ENCODE peak calls at places on chromosomes 5 and 9, in four cellular contexts. One of them, this sample, is unnamed.

GRCh38 chr9:132372177-132373095 is 17.6 kb upstream of the SETX start:
- DNase-seq in K562: no peak
- DNase-seq in A549: peak
- DNase-seq in WTC11: no peak
- DNase-seq in this sample: no peak

GRCh38 chr9:31302620-31303418 is 1081.6 kb upstream of the ACO1 start:
- DNase-seq in WTC11: no peak
- DNase-seq in A549: no peak
- DNase-seq in K562: no peak
- DNase-seq in this sample: no peak

GRCh38 chr5:61637566-61637965 is 305.5 kb downstream of the ZSWIM6 start:
- DNase-seq in K562: no peak
- DNase-seq in WTC11: no peak
- DNase-seq in A549: no peak
- DNase-seq in this sample: no peak

GRCh38 chr5:52799983-52800393 is 12.3 kb downstream of the ITGA1 start:
- DNase-seq in WTC11: peak
- DNase-seq in K562: peak
- DNase-seq in A549: peak
- DNase-seq in this sample: peak

GRCh38 chr9:80648336-80648735 is 1041.0 kb downstream of the TLE1 start:
- DNase-seq in K562: no peak
- DNase-seq in WTC11: no peak
- DNase-seq in A549: no peak
- DNase-seq in this sample: no peak

GRCh38 chr9:136007906-136008692 is 46.9 kb upstream of the UBAC1 start:
- DNase-seq in K562: no peak
- DNase-seq in WTC11: no peak
- DNase-seq in A549: peak
- DNase-seq in this sample: peak

GRCh38 chr5:42036379-42036778 is 111.3 kb downstream of the FBXO4 start:
- DNase-seq in K562: no peak
- DNase-seq in A549: no peak
- DNase-seq in WTC11: no peak
- DNase-seq in this sample: no peak

GRCh38 chr5:121640298-121640697 is 211.4 kb upstream of the FTMT start:
- DNase-seq in WTC11: no peak
- DNase-seq in A549: no peak
- DNase-seq in K562: no peak
- DNase-seq in this sample: no peak

GRCh38 chr9:35236692-35237091 is 74.9 kb downstream of the UNC13B start:
- DNase-seq in WTC11: no peak
- DNase-seq in K562: no peak
- DNase-seq in A549: no peak
- DNase-seq in this sample: no peak

GRCh38 chr9:114284316-114285060 is 38.4 kb upstream of the ORM1 start:
- DNase-seq in WTC11: peak
- DNase-seq in K562: no peak
- DNase-seq in A549: no peak
- DNase-seq in this sample: no peak

GRCh38 chr5:14178671-14179211 is 35.6 kb downstream of the TRIO start:
- DNase-seq in WTC11: peak
- DNase-seq in K562: no peak
- DNase-seq in A549: peak
- DNase-seq in this sample: no peak

GRCh38 chr5:154644745-154645411 is 110.3 kb upstream of the LARP1 start:
- DNase-seq in A549: no peak
- DNase-seq in K562: no peak
- DNase-seq in WTC11: no peak
- DNase-seq in this sample: peak

GRCh38 chr9:13939129-13939528 is 374.8 kb downstream of the NFIB start:
- DNase-seq in K562: no peak
- DNase-seq in A549: no peak
- DNase-seq in WTC11: no peak
- DNase-seq in this sample: no peak

GRCh38 chr5:150261231-150261630 is 28.3 kb downstream of the CAMK2A start:
- DNase-seq in WTC11: no peak
- DNase-seq in K562: no peak
- DNase-seq in A549: no peak
- DNase-seq in this sample: peak

GRCh38 chr5:151357097-151357496 is 9.7 kb upstream of the SLC36A2 start:
- DNase-seq in WTC11: no peak
- DNase-seq in K562: no peak
- DNase-seq in A549: no peak
- DNase-seq in this sample: no peak

GRCh38 chr5:4101189-4101588 is 505.6 kb downstream of the IRX1 start:
- DNase-seq in WTC11: no peak
- DNase-seq in K562: no peak
- DNase-seq in A549: no peak
- DNase-seq in this sample: no peak

GRCh38 chr9:112348257-112348992 is 15.0 kb upstream of the PTBP3 start:
- DNase-seq in A549: peak
- DNase-seq in WTC11: peak
- DNase-seq in K562: no peak
- DNase-seq in this sample: peak

GRCh38 chr9:4084440-4084818 is 215.4 kb downstream of the GLIS3 start:
- DNase-seq in A549: no peak
- DNase-seq in K562: no peak
- DNase-seq in WTC11: no peak
- DNase-seq in this sample: no peak

GRCh38 chr5:96110289-96110688 is 148.6 kb upstream of the ELL2 start:
- DNase-seq in WTC11: no peak
- DNase-seq in K562: no peak
- DNase-seq in A549: no peak
- DNase-seq in this sample: peak

GRCh38 chr5:142175039-142175438 is 66.5 kb downstream of the NDFIP1 start:
- DNase-seq in K562: no peak
- DNase-seq in WTC11: peak
- DNase-seq in A549: no peak
- DNase-seq in this sample: no peak

GRCh38 chr5:121503111-121503840 is 348.4 kb upstream of the FTMT start:
- DNase-seq in A549: peak
- DNase-seq in K562: peak
- DNase-seq in WTC11: peak
- DNase-seq in this sample: peak

GRCh38 chr5:150623152-150623877 is 17.1 kb upstream of the SYNPO start:
- DNase-seq in A549: no peak
- DNase-seq in K562: no peak
- DNase-seq in WTC11: no peak
- DNase-seq in this sample: no peak

GRCh38 chr5:45491368-45491767 is 204.8 kb downstream of the HCN1 start:
- DNase-seq in A549: no peak
- DNase-seq in WTC11: no peak
- DNase-seq in K562: no peak
- DNase-seq in this sample: no peak

GRCh38 chr9:112762726-112763518 is 12.4 kb downstream of the SNX30 start:
- DNase-seq in WTC11: no peak
- DNase-seq in K562: no peak
- DNase-seq in A549: no peak
- DNase-seq in this sample: no peak

GRCh38 chr9:116937361-116937760 is 250.3 kb downstream of the TRIM32 start:
- DNase-seq in K562: no peak
- DNase-seq in WTC11: no peak
- DNase-seq in A549: no peak
- DNase-seq in this sample: no peak

GRCh38 chr9:19171271-19171670 is 44.0 kb upstream of the PLIN2 start:
- DNase-seq in A549: no peak
- DNase-seq in WTC11: no peak
- DNase-seq in K562: no peak
- DNase-seq in this sample: no peak

GRCh38 chr5:123875444-123876264 is 363.7 kb downstream of the CSNK1G3 start:
- DNase-seq in K562: no peak
- DNase-seq in A549: peak
- DNase-seq in WTC11: peak
- DNase-seq in this sample: peak

GRCh38 chr5:5179079-5179478 is 38.9 kb downstream of the ADAMTS16 start:
- DNase-seq in WTC11: no peak
- DNase-seq in A549: peak
- DNase-seq in K562: no peak
- DNase-seq in this sample: no peak

GRCh38 chr5:56202483-56202882 is 30.6 kb downstream of the ANKRD55 start:
- DNase-seq in WTC11: no peak
- DNase-seq in K562: no peak
- DNase-seq in A549: no peak
- DNase-seq in this sample: peak

GRCh38 chr9:36840895-36841536 is 193.1 kb downstream of the PAX5 start:
- DNase-seq in K562: no peak
- DNase-seq in A549: no peak
- DNase-seq in WTC11: no peak
- DNase-seq in this sample: peak

DNA sequence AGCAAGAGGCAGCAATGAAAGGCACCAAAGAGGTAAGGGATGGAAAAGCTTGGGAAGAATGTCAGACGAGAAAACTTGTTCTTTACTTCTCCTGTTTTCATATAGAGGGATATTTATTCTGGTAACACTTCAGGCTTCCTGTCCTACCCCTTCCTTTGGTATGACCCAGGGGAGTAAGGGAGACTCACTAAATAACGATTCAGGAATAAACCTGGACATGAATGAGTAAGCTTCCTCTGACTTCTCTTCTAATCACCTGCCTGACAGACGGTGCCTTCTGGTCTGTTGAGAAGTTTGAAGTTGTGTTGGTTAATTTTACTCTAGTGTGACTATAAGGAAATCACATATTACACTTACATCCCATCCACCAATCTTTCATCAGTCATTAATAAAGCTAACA is 461.2 kb downstream of the CDH12 start:
- DNase-seq in WTC11: no peak
- DNase-seq in K562: no peak
- DNase-seq in A549: no peak
- DNase-seq in this sample: no peak
- TF ChIP-seq NR3C1 in WTC11: no peak
- TF ChIP-seq NR3C1 in K562: no peak
- TF ChIP-seq NR3C1 in A549: no peak
- TF ChIP-seq NR3C1 in this sample: no peak

DNA sequence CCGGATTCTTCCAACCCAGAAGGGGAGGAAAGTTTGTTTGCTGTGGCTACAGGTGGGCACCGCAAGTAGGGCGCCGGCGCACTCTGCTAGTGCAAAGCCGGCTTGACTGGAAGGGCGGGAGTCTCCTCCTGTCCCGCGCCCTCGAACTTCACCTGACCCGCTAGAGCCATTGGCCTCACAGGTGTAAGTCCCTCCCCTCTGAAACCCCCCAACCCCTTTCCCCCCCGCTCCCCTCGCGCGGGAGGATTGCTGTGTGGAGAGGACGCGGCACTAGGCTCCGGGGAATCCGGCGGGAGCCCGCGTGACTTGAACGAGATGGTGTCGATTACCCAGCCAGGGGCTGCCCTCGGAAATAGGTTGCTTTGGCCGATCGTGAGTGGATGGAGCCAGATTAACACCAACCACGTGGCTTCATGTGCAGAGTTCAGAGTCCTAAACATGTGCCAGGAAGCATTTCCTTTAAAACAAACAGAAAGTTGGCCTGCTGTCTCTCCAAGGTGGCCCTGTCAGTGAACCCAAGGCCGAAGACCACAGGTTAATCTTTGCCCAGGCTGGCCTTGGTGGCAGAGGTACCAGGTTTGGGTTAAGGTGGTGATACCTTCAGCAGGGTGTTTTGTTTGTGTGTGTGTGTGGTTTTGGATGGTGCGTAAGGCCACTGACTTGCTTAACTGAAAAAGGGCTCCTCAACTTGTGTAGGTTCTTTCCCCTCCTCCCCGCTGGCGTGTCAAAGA is 1.0 kb downstream of the IQGAP2 start:
- DNase-seq in A549: peak
- DNase-seq in K562: peak
- DNase-seq in WTC11: no peak
- DNase-seq in this sample: peak
- TF ChIP-seq NR3C1 in A549: no peak
- TF ChIP-seq NR3C1 in K562: no peak
- TF ChIP-seq NR3C1 in WTC11: no peak
- TF ChIP-seq NR3C1 in this sample: no peak

GRCh38 chr5:159913048-159913447 is 3.2 kb upstream of the ADRA1B start:
- DNase-seq in K562: no peak
- DNase-seq in A549: peak
- DNase-seq in WTC11: no peak
- DNase-seq in this sample: no peak
- TF ChIP-seq NR3C1 in K562: no peak
- TF ChIP-seq NR3C1 in A549: no peak
- TF ChIP-seq NR3C1 in WTC11: no peak
- TF ChIP-seq NR3C1 in this sample: no peak

DNA sequence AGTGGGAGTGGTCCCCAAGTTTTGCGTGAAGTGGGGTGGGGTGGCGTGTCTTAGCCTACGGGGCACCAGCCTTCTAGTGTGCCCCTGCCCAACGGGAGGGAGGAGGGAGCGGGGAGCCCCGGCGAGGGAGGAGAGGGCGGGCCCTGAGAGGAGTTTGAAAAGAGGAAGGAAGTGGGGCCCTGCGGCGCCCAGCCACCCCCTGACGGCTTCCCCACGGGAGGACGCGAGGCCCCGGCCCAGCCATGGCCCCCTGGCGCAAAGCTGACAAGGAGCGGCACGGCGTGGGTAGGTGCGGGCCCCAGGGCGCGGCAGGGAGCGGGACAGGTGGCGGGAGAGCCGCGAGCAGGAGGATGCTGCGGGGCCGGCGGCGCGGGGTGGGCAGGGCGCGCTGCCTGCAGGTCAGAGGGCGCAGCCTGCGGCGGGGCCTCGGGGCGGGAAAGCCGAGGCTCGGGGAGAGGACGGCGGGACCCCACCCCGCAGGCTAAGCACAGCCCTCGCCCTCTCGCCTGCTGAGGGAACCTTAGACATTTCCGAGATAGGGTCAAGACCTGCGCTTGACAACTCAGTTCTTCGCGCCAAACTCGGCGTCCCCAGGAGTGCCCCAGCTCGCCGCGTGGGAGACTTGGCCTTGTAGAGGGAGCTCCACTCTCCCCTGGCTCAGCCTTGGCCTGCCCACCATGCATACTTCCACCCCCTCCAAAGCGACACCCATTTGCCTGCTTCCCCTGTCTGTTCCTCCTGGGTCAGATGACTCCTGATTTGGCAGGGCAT is at the start of gene DOCK2:
- DNase-seq in WTC11: peak
- DNase-seq in A549: no peak
- DNase-seq in K562: peak
- DNase-seq in this sample: no peak
- TF ChIP-seq NR3C1 in WTC11: no peak
- TF ChIP-seq NR3C1 in A549: no peak
- TF ChIP-seq NR3C1 in K562: peak
- TF ChIP-seq NR3C1 in this sample: no peak

This sample was measured in HepG2.